ENCODE peak calls at places on chromosomes 13 and 19, in five cellular contexts. T, I, Z, F and W are unnamed samples.

GRCh38 chr13:19845758-19846157 is 17.7 kb downstream of the ZMYM5 start:
- DNase-seq in T (no peak), I (peak; percentile 97), Z (no peak), F (no peak), W (no peak)

GRCh38 chr19:55579766-55580621 is 654 bp downstream of the ZNF579 start:
- DNase-seq in T (no peak), I (peak; percentile 10), Z (no peak), F (no peak), W (peak; percentile 48)

GRCh38 chr13:44649118-44649455 is 73.0 kb upstream of the TSC22D1 start:
- DNase-seq in T (no peak), I (no peak), Z (no peak), F (no peak), W (no peak)

GRCh38 chr13:79628463-79628862 is 147.5 kb downstream of the NDFIP2 start:
- DNase-seq in T (no peak), I (no peak), Z (no peak), F (no peak), W (no peak)

GRCh38 chr19:49125025-49125731 is 5.8 kb downstream of the PPFIA3 start:
- DNase-seq in T (peak; percentile 89), I (no peak), Z (no peak), F (no peak), W (peak; percentile 79)

GRCh38 chr19:3456925-3457530 is 23.3 kb downstream of the SMIM24 start:
- DNase-seq in T (no peak), I (no peak), Z (no peak), F (no peak), W (no peak)

GRCh38 chr13:26616126-26616525 is 58.6 kb downstream of the WASF3 start:
- DNase-seq in T (no peak), I (peak; percentile 85), Z (no peak), F (no peak), W (no peak)

GRCh38 chr19:45827459-45828093 is 12.5 kb upstream of the RSPH6A start:
- DNase-seq in T (no peak), I (no peak), Z (no peak), F (no peak), W (no peak)

GRCh38 chr19:5990289-5990797 is 12.4 kb upstream of the RANBP3 start:
- DNase-seq in T (no peak), I (no peak), Z (no peak), F (no peak), W (no peak)

GRCh38 chr13:99385161-99385560 is 78.0 kb upstream of the GPR183 start:
- DNase-seq in T (no peak), I (no peak), Z (no peak), F (no peak), W (no peak)

GRCh38 chr13:90683711-90684131 is 663.8 kb upstream of the MIR17HG start:
- DNase-seq in T (no peak), I (no peak), Z (no peak), F (no peak), W (no peak)

GRCh38 chr13:26011996-26012688 is 39.7 kb downstream of the SHISA2 start:
- DNase-seq in T (peak; percentile 47), I (no peak), Z (no peak), F (no peak), W (no peak)

GRCh38 chr13:114128624-114129522 is 3.5 kb downstream of the RASA3 start:
- DNase-seq in T (peak; percentile 90), I (no peak), Z (peak; percentile 87), F (no peak), W (no peak)

GRCh38 chr13:96248103-96248502 is 158.2 kb downstream of the HS6ST3 start:
- DNase-seq in T (no peak), I (no peak), Z (no peak), F (no peak), W (no peak)

GRCh38 chr19:49999371-50000010 is 25.7 kb downstream of the VRK3 start:
- DNase-seq in T (no peak), I (no peak), Z (no peak), F (no peak), W (no peak)

GRCh38 chr19:17327654-17328516 is 6.8 kb downstream of the ANO8 start:
- DNase-seq in T (peak; percentile 91), I (peak; percentile 73), Z (no peak), F (peak; percentile 67), W (peak; percentile 86)

GRCh38 chr19:50244695-50245094 is 41.3 kb downstream of the MYH14 start:
- DNase-seq in T (no peak), I (no peak), Z (no peak), F (no peak), W (no peak)

GRCh38 chr13:60326273-60326672 is 70.7 kb upstream of the TDRD3 start:
- DNase-seq in T (no peak), I (no peak), Z (no peak), F (no peak), W (no peak)

GRCh38 chr13:106906431-106906996 is 338.6 kb upstream of the ARGLU1 start:
- DNase-seq in T (no peak), I (no peak), Z (no peak), F (no peak), W (no peak)

GRCh38 chr13:83845121-83845520 is 37.2 kb downstream of the SLITRK1 start:
- DNase-seq in T (no peak), I (no peak), Z (no peak), F (no peak), W (no peak)

GRCh38 chr19:33621065-33621785 is 528 bp upstream of the CHST8 start:
- DNase-seq in T (no peak), I (no peak), Z (no peak), F (no peak), W (no peak)

GRCh38 chr13:42740753-42741152 is 40.6 kb upstream of the FAM216B start:
- DNase-seq in T (peak; percentile 54), I (no peak), Z (no peak), F (peak; percentile 52), W (no peak)

GRCh38 chr19:27972291-27973040 is 1240.5 kb downstream of the UQCRFS1 start:
- DNase-seq in T (no peak), I (peak; percentile 24), Z (no peak), F (no peak), W (no peak)

GRCh38 chr13:44311011-44311481 is 62.6 kb upstream of the SERP2 start:
- DNase-seq in T (no peak), I (peak; percentile 94), Z (no peak), F (no peak), W (no peak)

GRCh38 chr13:24868874-24869273 is 104.9 kb downstream of the RNF17 start:
- DNase-seq in T (no peak), I (no peak), Z (no peak), F (no peak), W (no peak)

GRCh38 chr19:7885818-7886217 is 2.5 kb upstream of the LRRC8E start:
- DNase-seq in T (no peak), I (no peak), Z (no peak), F (no peak), W (no peak)

GRCh38 chr19:11300811-11301120 is 4.8 kb downstream of the TSPAN16 start:
- DNase-seq in T (no peak), I (no peak), Z (no peak), F (no peak), W (no peak)

GRCh38 chr13:81927347-81927746 is 1586.4 kb upstream of the SPRY2 start:
- DNase-seq in T (no peak), I (no peak), Z (no peak), F (no peak), W (no peak)

GRCh38 chr19:39128511-39129079 is 3.0 kb downstream of the PAK4 start:
- DNase-seq in T (peak; percentile 46), I (no peak), Z (no peak), F (no peak), W (peak; percentile 58)
- TF ChIP-seq CTCF in T (no peak), I (no peak), Z (no peak), F (no peak), W (no peak)

DNA sequence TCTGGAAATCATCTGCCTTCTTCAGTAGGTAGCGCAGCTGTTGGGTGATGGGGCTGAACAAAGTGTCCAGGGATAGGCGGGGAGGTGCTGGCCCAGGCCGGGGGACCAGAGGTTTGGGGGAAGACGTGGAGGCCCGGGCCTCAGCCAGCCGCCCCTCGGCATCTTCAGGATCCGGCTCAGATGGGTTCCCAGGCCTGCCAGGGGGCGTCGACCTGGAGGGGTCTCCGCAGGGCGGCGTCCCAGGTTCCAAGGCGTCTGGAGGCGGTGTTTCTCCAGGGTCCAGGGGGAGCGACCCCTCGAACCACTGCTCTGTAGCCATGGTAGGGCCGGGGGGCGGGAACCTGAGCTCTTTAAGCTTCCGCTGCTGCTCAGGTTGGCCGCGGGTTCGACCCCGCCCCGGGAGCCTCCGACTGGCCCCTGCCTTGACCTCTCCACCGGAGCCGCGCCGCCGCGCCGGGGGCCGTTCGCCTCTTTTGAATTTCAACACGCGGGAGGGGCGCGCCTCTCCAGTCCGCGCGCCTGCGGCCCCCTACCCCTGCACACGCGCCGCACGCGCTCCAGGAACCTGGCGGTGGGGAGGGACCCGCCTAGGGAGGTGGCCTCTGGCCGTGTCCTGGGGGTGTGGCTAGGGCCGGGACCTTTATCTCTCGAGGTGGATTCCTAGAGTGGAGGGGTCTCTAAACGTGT is at the start of gene C19orf67:
- DNase-seq in T (no peak), I (no peak), Z (no peak), F (no peak), W (no peak)
- H3K4me3 ChIP-seq in T (no peak within 1 kb of the TSS), I (no peak within 1 kb of the TSS), Z (no peak within 1 kb of the TSS), F (no peak within 1 kb of the TSS), W (no peak within 1 kb of the TSS)

DNA sequence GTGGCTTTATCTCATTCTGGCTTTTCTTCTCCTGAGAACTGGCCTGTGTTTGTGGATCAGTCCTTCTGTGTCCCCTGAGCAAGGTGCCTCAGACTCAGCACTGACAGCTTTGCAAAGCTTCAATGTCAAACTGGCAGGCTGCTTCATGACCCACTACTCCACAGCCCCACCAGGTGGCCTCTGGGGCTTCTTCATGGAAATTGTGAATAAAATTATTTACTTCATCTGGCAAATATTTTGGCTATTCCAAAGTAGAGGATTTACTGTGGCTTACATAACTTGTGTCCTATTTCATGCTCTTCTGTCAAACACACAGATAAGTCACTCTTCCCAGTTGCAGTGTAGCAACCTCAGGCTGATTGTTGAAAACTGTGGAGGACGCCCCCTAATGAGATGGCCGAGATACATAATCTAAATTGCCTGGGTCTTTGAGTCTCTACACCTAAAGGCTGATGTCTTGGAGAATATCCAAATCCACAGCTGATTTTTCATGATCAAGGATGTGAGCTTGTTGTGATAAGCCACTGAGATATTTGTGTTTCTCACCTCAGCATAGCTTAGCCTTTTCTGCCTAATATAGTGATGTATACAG is 721.9 kb upstream of the SLC10A2 start:
- DNase-seq in T (no peak), I (no peak), Z (no peak), F (no peak), W (no peak)
- TF ChIP-seq CTCF in T (no peak), I (no peak), Z (no peak), F (no peak), W (no peak)

GRCh38 chr19:506404-507285 is 652 bp upstream of the TPGS1 start:
- DNase-seq in T (peak; percentile 98), I (peak; percentile 83), Z (peak; percentile 99), F (peak; percentile 99), W (peak; percentile 98)
- H3K4me3 ChIP-seq in T (peak overlapping the region; percentile 88), I (peak overlapping the region; percentile 92), Z (peak overlapping the region; percentile 91), F (peak overlapping the region; percentile 17), W (peak overlapping the region; percentile 80)

DNA sequence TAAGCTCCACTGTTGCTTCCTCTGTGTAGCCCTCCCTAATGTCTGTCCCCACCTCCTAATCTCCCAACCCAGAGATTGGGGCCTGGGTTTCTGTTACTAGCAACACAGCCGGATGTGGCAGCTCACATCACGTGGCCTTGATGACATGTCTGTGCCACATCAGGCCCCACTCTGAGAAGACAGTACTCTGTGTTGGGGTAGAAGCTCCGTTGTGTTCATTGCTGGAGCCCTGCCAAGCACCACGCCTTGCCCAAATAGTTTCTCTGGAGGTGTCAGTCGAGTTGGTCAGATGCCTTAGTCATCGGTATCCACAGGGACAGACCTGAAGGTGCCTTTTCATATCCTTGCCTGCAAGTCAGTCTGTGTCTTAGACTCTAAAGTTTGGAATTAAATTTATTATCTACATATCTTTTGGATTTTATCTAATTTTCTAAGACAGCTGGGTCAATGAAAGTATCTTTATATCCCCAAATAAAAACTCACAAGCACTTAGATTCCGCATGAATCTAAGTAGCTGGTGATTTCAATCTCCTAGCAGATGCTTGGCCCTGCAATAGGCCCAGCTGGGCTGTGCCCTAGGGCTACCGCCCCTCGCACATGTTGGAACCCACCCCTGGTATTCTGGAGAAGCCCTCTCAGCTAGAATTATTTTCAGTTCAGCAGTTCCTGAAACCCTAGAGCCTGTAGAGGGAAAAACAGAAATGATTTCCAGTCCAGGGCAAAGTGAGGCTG is 204.0 kb upstream of the TSHZ3 start:
- DNase-seq in T (no peak), I (peak; percentile 68), Z (no peak), F (no peak), W (no peak)
- TF ChIP-seq CTCF in T (no peak), I (no peak), Z (no peak), F (no peak), W (no peak)